ENCODE peak calls at places on chromosome 20, in six cellular contexts. N, C, Y, G, W and A are unnamed samples.

GRCh38 chr20:63370623-63371176 is 9.6 kb upstream of the CHRNA4 start:
- DNase-seq in N (no peak), C (no peak), Y (no peak), G (no peak), W (no peak), A (no peak)

GRCh38 chr20:53639647-53640440 is 46.2 kb upstream of the ZNF217 start:
- DNase-seq in N (no peak), C (no peak), Y (no peak), G (no peak), W (no peak), A (no peak)

GRCh38 chr20:31514154-31515071 is at the start of gene HM13:
- DNase-seq in N (peak; percentile 96), C (peak; percentile 91), Y (peak; percentile 96), G (peak; percentile 95), W (peak; percentile 96), A (peak; percentile 87)

GRCh38 chr20:61842011-61842410 is 223.7 kb downstream of the TAF4 start:
- DNase-seq in N (no peak), C (no peak), Y (no peak), G (no peak), W (no peak), A (no peak)

GRCh38 chr20:23068283-23068682 is 17.8 kb downstream of the CD93 start:
- DNase-seq in N (no peak), C (no peak), Y (no peak), G (no peak), W (no peak), A (no peak)

GRCh38 chr20:36482044-36482473 is 59.3 kb upstream of the MYL9 start:
- DNase-seq in N (no peak), C (no peak), Y (no peak), G (no peak), W (no peak), A (no peak)

GRCh38 chr20:57476641-57477461 is 48.1 kb downstream of the CTCFL start:
- DNase-seq in N (peak; percentile 57), C (no peak), Y (no peak), G (no peak), W (no peak), A (no peak)

GRCh38 chr20:16205505-16205904 is 367.7 kb downstream of the KIF16B start:
- DNase-seq in N (no peak), C (no peak), Y (no peak), G (no peak), W (no peak), A (no peak)

GRCh38 chr20:4014031-4014474 is 1.3 kb downstream of the RNF24 start:
- DNase-seq in N (no peak), C (peak; percentile 89), Y (peak; percentile 44), G (peak; percentile 89), W (peak; percentile 73), A (peak; percentile 85)

GRCh38 chr20:56111951-56112730 is 106.8 kb upstream of the CBLN4 start:
- DNase-seq in N (no peak), C (no peak), Y (no peak), G (no peak), W (no peak), A (no peak)

GRCh38 chr20:3430376-3431069 is 23.1 kb upstream of the DNAAF9 start:
- DNase-seq in N (no peak), C (no peak), Y (peak; percentile 56), G (no peak), W (no peak), A (no peak)

GRCh38 chr20:57264151-57264792 is 2.2 kb downstream of the BMP7 start:
- DNase-seq in N (no peak), C (no peak), Y (no peak), G (no peak), W (no peak), A (no peak)

GRCh38 chr20:25216199-25216945 is 20.9 kb downstream of the ENTPD6 start:
- DNase-seq in N (no peak), C (no peak), Y (no peak), G (no peak), W (no peak), A (no peak)

GRCh38 chr20:54849741-54850140 is 374.3 kb downstream of the DOK5 start:
- DNase-seq in N (no peak), C (no peak), Y (no peak), G (no peak), W (no peak), A (no peak)

GRCh38 chr20:25014816-25015215 is 22.3 kb upstream of the APMAP start:
- DNase-seq in N (peak; percentile 46), C (no peak), Y (no peak), G (no peak), W (no peak), A (no peak)

GRCh38 chr20:8399963-8400362 is 267.9 kb downstream of the PLCB1 start:
- DNase-seq in N (no peak), C (no peak), Y (peak; percentile 27), G (no peak), W (peak; percentile 26), A (no peak)

GRCh38 chr20:43102394-43102793 is 87.3 kb downstream of the PTPRT start:
- DNase-seq in N (no peak), C (no peak), Y (peak; percentile 7), G (no peak), W (peak; percentile 21), A (no peak)
- TF ChIP-seq CTCF in N (no peak), C (no peak), Y (peak; percentile 38), G (no peak), W (peak; percentile 49), A (peak; percentile 10)

DNA sequence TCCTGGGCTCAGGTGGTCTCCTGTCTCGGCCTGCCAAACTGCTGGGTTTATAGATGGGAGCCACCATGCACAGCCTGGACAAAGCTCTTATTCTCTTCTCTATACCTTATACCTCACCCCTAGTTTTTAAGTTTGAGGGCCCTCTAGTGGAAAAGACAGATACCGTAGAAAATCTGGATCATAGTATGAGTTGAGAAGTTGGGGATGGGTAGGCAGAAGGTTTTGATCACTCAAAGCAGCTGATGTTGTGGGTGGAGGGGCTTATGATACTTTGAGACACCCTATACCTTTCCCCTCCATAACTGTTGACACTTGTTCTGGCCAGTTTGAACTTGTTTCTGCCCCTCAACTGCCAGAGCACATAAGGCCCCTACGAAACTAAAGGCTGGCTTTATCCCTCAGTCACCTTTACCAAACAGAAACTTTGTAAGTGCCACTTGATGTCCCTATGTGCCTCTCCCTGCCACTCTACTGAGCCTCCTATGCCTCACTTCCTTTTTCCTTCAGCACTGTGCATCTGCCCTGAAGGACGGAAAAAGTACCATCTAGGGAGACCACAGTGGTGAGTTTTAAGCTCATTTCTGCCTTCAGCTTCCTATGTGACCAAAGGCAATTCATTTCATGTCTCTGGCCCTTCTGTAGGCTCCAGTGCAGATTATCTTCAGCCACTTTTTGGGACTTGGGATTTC is 28.6 kb downstream of the RALY start:
- DNase-seq in N (no peak), C (peak; percentile 45), Y (peak; percentile 74), G (no peak), W (peak; percentile 54), A (peak; percentile 23)
- TF ChIP-seq CTCF in N (no peak), C (peak; percentile 32), Y (peak; percentile 55), G (peak; percentile 40), W (peak; percentile 64), A (peak; percentile 70)

DNA sequence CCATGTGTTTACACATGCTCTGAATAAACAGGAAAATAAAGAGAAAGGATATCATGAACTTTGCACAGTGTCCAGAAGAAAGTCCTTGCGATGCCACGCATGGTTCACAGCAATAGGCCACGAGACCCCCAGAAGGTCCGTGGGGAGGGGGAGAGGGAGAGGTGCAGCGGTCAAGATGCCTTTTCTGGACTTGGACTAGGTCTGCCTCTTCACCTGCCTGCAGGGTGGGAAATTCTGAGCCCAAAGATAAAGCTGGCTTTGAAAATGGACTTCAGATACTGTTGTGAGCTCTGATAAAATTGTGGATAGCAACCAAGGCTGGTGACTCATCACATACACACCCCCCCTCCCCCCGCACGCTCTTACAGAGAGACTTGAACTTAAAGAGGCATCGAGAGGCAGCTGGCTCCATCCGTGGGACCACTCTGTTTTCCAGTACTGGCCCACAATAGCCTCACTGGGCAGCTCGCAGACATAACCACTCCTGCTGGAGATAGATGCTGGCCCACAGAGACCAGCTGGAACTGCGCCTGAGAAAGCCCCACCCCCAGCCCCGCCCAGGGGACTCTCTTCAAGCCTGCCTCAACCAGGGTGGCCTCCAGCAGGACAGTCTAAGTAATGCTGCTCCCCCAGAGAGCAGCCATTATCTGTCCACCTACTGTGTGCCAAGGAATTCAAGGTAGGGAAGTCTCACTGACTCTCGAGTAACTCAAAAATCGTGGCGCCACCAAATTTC is 21.2 kb upstream of the NFATC2 start:
- DNase-seq in N (peak; percentile 86), C (peak; percentile 66), Y (no peak), G (peak; percentile 85), W (peak; percentile 79), A (peak; percentile 84)
- TF ChIP-seq CTCF in N (no peak), C (no peak), Y (no peak), G (no peak), W (peak; percentile 13), A (peak; percentile 51)

DNA sequence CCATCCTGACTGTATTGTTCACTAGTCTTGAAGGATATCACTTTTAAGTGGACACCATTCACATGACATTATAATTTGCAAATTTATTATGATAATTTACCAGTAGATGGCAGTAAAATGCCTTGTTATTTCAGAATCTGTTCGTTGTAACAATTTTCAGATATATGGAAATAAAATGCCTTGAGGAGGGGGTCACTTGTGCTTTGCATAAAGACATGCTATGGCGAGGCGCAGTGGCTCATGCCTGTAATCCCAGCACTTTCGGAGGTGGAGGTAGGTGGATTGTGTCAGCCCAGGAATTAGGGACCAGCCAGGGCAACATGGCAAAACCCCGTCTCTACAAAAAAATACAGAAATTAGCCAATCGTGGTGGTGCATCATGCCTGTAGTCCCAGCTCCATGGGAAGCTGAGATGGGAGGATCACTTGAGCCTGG is 9.0 kb upstream of the NCOA6 start:
- DNase-seq in N (no peak), C (peak; percentile 46), Y (peak; percentile 66), G (peak; percentile 62), W (peak; percentile 72), A (peak; percentile 44)
- TF ChIP-seq CTCF in N (no peak), C (peak; percentile 42), Y (peak; percentile 31), G (peak; percentile 31), W (peak; percentile 54), A (peak; percentile 77)

GRCh38 chr20:40744494-40745175 is 55.6 kb upstream of the MAFB start:
- DNase-seq in N (no peak), C (no peak), Y (no peak), G (no peak), W (no peak), A (no peak)

GRCh38 chr20:40748182-40748581 is 59.1 kb upstream of the MAFB start:
- DNase-seq in N (no peak), C (no peak), Y (no peak), G (no peak), W (no peak), A (no peak)

GRCh38 chr20:40743172-40743775 is 54.2 kb upstream of the MAFB start:
- DNase-seq in N (no peak), C (no peak), Y (no peak), G (no peak), W (no peak), A (no peak)

GRCh38 chr20:40741507-40742106 is 52.6 kb upstream of the MAFB start:
- DNase-seq in N (no peak), C (peak; percentile 69), Y (peak; percentile 58), G (peak; percentile 57), W (peak; percentile 62), A (peak; percentile 23)

GRCh38 chr20:40744072-40744471 is 55.0 kb upstream of the MAFB start:
- DNase-seq in N (no peak), C (no peak), Y (no peak), G (no peak), W (no peak), A (no peak)
- TF ChIP-seq CTCF in N (no peak), C (no peak), Y (no peak), G (no peak), W (no peak), A (no peak)

GRCh38 chr20:44849712-44850111 is 35.8 kb upstream of the YWHAB start:
- DNase-seq in N (no peak), C (peak; percentile 12), Y (no peak), G (no peak), W (no peak), A (no peak)
- TF ChIP-seq CTCF in N (no peak), C (no peak), Y (no peak), G (no peak), W (peak; percentile 18), A (peak; percentile 37)